ENCODE peak calls at places on chromosome 19, in ten cellular contexts. R is stimulated activated CD4-positive, alpha-beta T cell treated with anti-CD3 and anti-CD28 coated beads, Interleukin-15, amount 100 ng/mL, for 24 hours; E is astrocyte of the spinal cord; H is fibroblast of the conjunctiva; K is adrenal gland; O is head of caudate nucleus; N is GM23248; G is activated T-helper 1 cell treated with anti-CD3 and anti-CD28 coated beads, Interleukin-2, amount 50 U/mL, for 16 hours; F is NCI-H2081; T is central memory CD4-positive, alpha-beta T cell. M is an unnamed sample.

GRCh38 chr19:15539638-15540037 is 31.3 kb downstream of the CYP4F22 start:
- DNase-seq in R (no peak), E (no peak), H (no peak), K (no peak), O (no peak), N (no peak), G (no peak), F (no peak), T (no peak), M (no peak)

GRCh38 chr19:16296713-16297112 is 27.9 kb upstream of the KLF2 start:
- DNase-seq in R (no peak), E (no peak), H (no peak), K (no peak), O (no peak), N (no peak), G (no peak), F (no peak), T (no peak), M (no peak)

GRCh38 chr19:56993851-56994250 is 125.9 kb upstream of the USP29 start:
- DNase-seq in R (no peak), E (no peak), H (no peak), K (no peak), O (no peak), N (no peak), G (no peak), F (no peak), T (no peak), M (no peak)

GRCh38 chr19:46372901-46373572 is 26.1 kb downstream of the PPP5C start:
- DNase-seq in R (no peak), E (peak), H (no peak), K (no peak), O (peak), N (peak), G (no peak), F (no peak), T (no peak), M (no peak)

GRCh38 chr19:3899531-3900294 is 19.2 kb downstream of the ATCAY start:
- DNase-seq in R (no peak), E (no peak), H (no peak), K (no peak), O (no peak), N (no peak), G (no peak), F (no peak), T (no peak), M (no peak)

GRCh38 chr19:15683411-15683810 is 10.5 kb downstream of the CYP4F12 start:
- DNase-seq in R (no peak), E (no peak), H (no peak), K (no peak), O (no peak), N (no peak), G (no peak), F (no peak), T (no peak), M (no peak)

GRCh38 chr19:19642506-19643157 is 825 bp downstream of the GMIP start:
- DNase-seq in R (peak), E (no peak), H (no peak), K (no peak), O (no peak), N (peak), G (no peak), F (no peak), T (no peak), M (no peak)

GRCh38 chr19:10919352-10920287 is 8.8 kb downstream of the YIPF2 start:
- DNase-seq in R (no peak), E (no peak), H (no peak), K (no peak), O (no peak), N (no peak), G (no peak), F (no peak), T (no peak), M (no peak)

GRCh38 chr19:16398530-16399241 is 73.1 kb downstream of the EPS15L1 start:
- DNase-seq in R (no peak), E (no peak), H (no peak), K (no peak), O (no peak), N (peak), G (no peak), F (no peak), T (no peak), M (no peak)

GRCh38 chr19:50162988-50163387 is at the start of gene IZUMO2:
- DNase-seq in R (peak), E (no peak), H (no peak), K (no peak), O (no peak), N (no peak), G (no peak), F (no peak), T (no peak), M (no peak)

GRCh38 chr19:55738302-55738701 is at the start of gene NLRP9:
- DNase-seq in R (no peak), E (no peak), H (no peak), K (no peak), O (no peak), N (no peak), G (no peak), F (no peak), T (no peak), M (no peak)

GRCh38 chr19:1952635-1953034 is 11.7 kb downstream of the CSNK1G2 start:
- DNase-seq in R (no peak), E (no peak), H (no peak), K (no peak), O (no peak), N (peak), G (no peak), F (no peak), T (no peak), M (no peak)

GRCh38 chr19:10271543-10272086 is 695 bp downstream of the ICAM1 start:
- DNase-seq in R (peak), E (no peak), H (no peak), K (no peak), O (no peak), N (peak), G (no peak), F (no peak), T (no peak), M (no peak)

GRCh38 chr19:52601025-52601973 is 31.2 kb downstream of the ZNF701 start:
- DNase-seq in R (peak), E (peak), H (peak), K (peak), O (peak), N (peak), G (peak), F (peak), T (peak), M (peak)

GRCh38 chr19:17073869-17074627 is 1.2 kb downstream of the HAUS8 start:
- DNase-seq in R (no peak), E (no peak), H (no peak), K (no peak), O (no peak), N (peak), G (no peak), F (peak), T (no peak), M (no peak)

GRCh38 chr19:13165091-13165997 is 15.1 kb downstream of the IER2 start:
- DNase-seq in R (no peak), E (peak), H (no peak), K (no peak), O (no peak), N (no peak), G (no peak), F (no peak), T (no peak), M (no peak)

GRCh38 chr19:39093761-39094160 is 9.6 kb downstream of the ACP7 start:
- DNase-seq in R (no peak), E (peak), H (no peak), K (no peak), O (no peak), N (peak), G (no peak), F (no peak), T (no peak), M (peak)

GRCh38 chr19:10621966-10622365 is 3.4 kb upstream of the SLC44A2 start:
- DNase-seq in R (no peak), E (no peak), H (no peak), K (no peak), O (no peak), N (no peak), G (no peak), F (no peak), T (no peak), M (no peak)

GRCh38 chr19:58549664-58550361 is 5.1 kb downstream of the CHMP2A start:
- DNase-seq in R (no peak), E (no peak), H (no peak), K (no peak), O (no peak), N (no peak), G (no peak), F (no peak), T (no peak), M (no peak)

GRCh38 chr19:3041302-3041701 is 12.2 kb upstream of the TLE2 start:
- DNase-seq in R (no peak), E (no peak), H (no peak), K (peak), O (no peak), N (no peak), G (no peak), F (no peak), T (no peak), M (no peak)

GRCh38 chr19:5268801-5269200 is 71.8 kb downstream of the PTPRS start:
- DNase-seq in R (no peak), E (no peak), H (no peak), K (no peak), O (no peak), N (no peak), G (no peak), F (no peak), T (no peak), M (no peak)

GRCh38 chr19:3801412-3802096 is 15.4 kb upstream of the MATK start:
- DNase-seq in R (peak), E (no peak), H (no peak), K (no peak), O (peak), N (peak), G (peak), F (peak), T (peak), M (no peak)

GRCh38 chr19:33554821-33555220 is 33.2 kb upstream of the PEPD start:
- DNase-seq in R (no peak), E (no peak), H (no peak), K (no peak), O (no peak), N (no peak), G (no peak), F (no peak), T (no peak), M (no peak)

GRCh38 chr19:2735374-2735773 is 4.4 kb downstream of the SLC39A3 start:
- DNase-seq in R (no peak), E (no peak), H (no peak), K (no peak), O (no peak), N (no peak), G (no peak), F (no peak), T (no peak), M (no peak)

GRCh38 chr19:46759817-46760333 is 13.6 kb upstream of the STRN4 start:
- DNase-seq in R (no peak), E (peak), H (peak), K (no peak), O (no peak), N (peak), G (no peak), F (no peak), T (no peak), M (peak)

GRCh38 chr19:17686027-17686511 is 2.1 kb downstream of the UNC13A start:
- DNase-seq in R (no peak), E (peak), H (no peak), K (peak), O (peak), N (peak), G (no peak), F (no peak), T (no peak), M (no peak)

GRCh38 chr19:1211494-1212234 is 6.1 kb downstream of the STK11 start:
- DNase-seq in R (no peak), E (no peak), H (no peak), K (peak), O (no peak), N (no peak), G (no peak), F (no peak), T (no peak), M (no peak)

GRCh38 chr19:5628919-5629481 is 6.1 kb downstream of the SAFB start:
- DNase-seq in R (no peak), E (no peak), H (no peak), K (no peak), O (no peak), N (no peak), G (no peak), F (no peak), T (no peak), M (no peak)

GRCh38 chr19:39127812-39128510 is 2.4 kb downstream of the PAK4 start:
- DNase-seq in R (no peak), E (no peak), H (no peak), K (no peak), O (no peak), N (peak), G (no peak), F (no peak), T (no peak), M (no peak)

GRCh38 chr19:56223481-56223880 is 21.4 kb downstream of the ZSCAN5C start:
- DNase-seq in R (no peak), E (no peak), H (no peak), K (no peak), O (no peak), N (no peak), G (no peak), F (no peak), T (no peak), M (no peak)

GRCh38 chr19:4138445-4138844 is 14.5 kb upstream of the MAP2K2 start:
- DNase-seq in R (no peak), E (no peak), H (no peak), K (no peak), O (no peak), N (no peak), G (no peak), F (no peak), T (no peak), M (no peak)

GRCh38 chr19:37987356-37988332 is 80.6 kb downstream of the SIPA1L3 start:
- DNase-seq in R (no peak), E (no peak), H (no peak), K (no peak), O (no peak), N (no peak), G (no peak), F (no peak), T (no peak), M (no peak)